ENCODE peak calls at places on chromosomes 12 and 14, in ten cellular contexts. A, B, F, E, I, R, O, W, N and M are unnamed samples.

GRCh38 chr12:21945002-21945401 is 3.8 kb upstream of the ABCC9 start:
- DNase-seq in A (no peak), B (no peak), F (no peak), E (no peak), I (no peak), R (no peak), O (no peak), W (no peak), N (no peak), M (no peak)

GRCh38 chr14:106174206-106174605 is 647.8 kb downstream of the TMEM121 start:
- DNase-seq in A (no peak), B (no peak), F (no peak), E (no peak), I (no peak), R (no peak), O (no peak), W (no peak), N (no peak), M (no peak)

GRCh38 chr12:6752181-6752930 is 585 bp downstream of the MLF2 start:
- DNase-seq in A (no peak), B (no peak), F (peak; percentile 79), E (peak; percentile 65), I (no peak), R (no peak), O (no peak), W (peak; percentile 49), N (peak; percentile 73), M (no peak)

GRCh38 chr12:95623554-95624170 is 72.4 kb upstream of the USP44 start:
- DNase-seq in A (peak; percentile 78), B (peak; percentile 53), F (peak; percentile 86), E (peak; percentile 95), I (no peak), R (peak; percentile 15), O (peak; percentile 83), W (peak; percentile 88), N (peak; percentile 60), M (no peak)

GRCh38 chr12:123621101-123621500 is 12.4 kb downstream of the EIF2B1 start:
- DNase-seq in A (no peak), B (no peak), F (peak; percentile 13), E (no peak), I (no peak), R (no peak), O (no peak), W (no peak), N (no peak), M (no peak)

GRCh38 chr14:35339761-35340406 is 47.7 kb downstream of the PSMA6 start:
- DNase-seq in A (no peak), B (no peak), F (no peak), E (no peak), I (no peak), R (no peak), O (peak; percentile 84), W (no peak), N (no peak), M (no peak)

GRCh38 chr14:53113992-53114391 is 39.1 kb downstream of the DDHD1 start:
- DNase-seq in A (no peak), B (no peak), F (no peak), E (no peak), I (no peak), R (no peak), O (no peak), W (no peak), N (no peak), M (no peak)

GRCh38 chr14:103033744-103034143 is 23.6 kb downstream of the CDC42BPB start:
- DNase-seq in A (no peak), B (no peak), F (no peak), E (no peak), I (no peak), R (no peak), O (no peak), W (no peak), N (no peak), M (no peak)

GRCh38 chr12:106780010-106780625 is 5.6 kb downstream of the RIC8B start:
- DNase-seq in A (peak; percentile 34), B (no peak), F (no peak), E (peak; percentile 57), I (no peak), R (no peak), O (no peak), W (peak; percentile 29), N (no peak), M (no peak)

GRCh38 chr14:92408186-92408585 is 85.2 kb downstream of the SLC24A4 start:
- DNase-seq in A (no peak), B (no peak), F (peak; percentile 44), E (peak; percentile 64), I (no peak), R (no peak), O (no peak), W (peak; percentile 54), N (no peak), M (no peak)

GRCh38 chr12:91986084-91986483 is 159.6 kb downstream of the BTG1 start:
- DNase-seq in A (no peak), B (no peak), F (no peak), E (peak; percentile 60), I (peak; percentile 90), R (no peak), O (no peak), W (peak; percentile 71), N (no peak), M (no peak)

GRCh38 chr12:51335931-51336330 is 10.5 kb downstream of the CELA1 start:
- DNase-seq in A (no peak), B (no peak), F (no peak), E (no peak), I (no peak), R (no peak), O (no peak), W (no peak), N (no peak), M (no peak)

GRCh38 chr12:49880756-49881390 is 22.8 kb downstream of the FAIM2 start:
- DNase-seq in A (no peak), B (no peak), F (no peak), E (no peak), I (no peak), R (no peak), O (peak; percentile 22), W (no peak), N (peak; percentile 18), M (no peak)

GRCh38 chr14:56293506-56293905 is 175.3 kb downstream of the PELI2 start:
- DNase-seq in A (no peak), B (no peak), F (no peak), E (no peak), I (no peak), R (no peak), O (no peak), W (no peak), N (no peak), M (no peak)

GRCh38 chr14:50335989-50336391 is 23.9 kb downstream of the DMAC2L start:
- DNase-seq in A (no peak), B (no peak), F (peak; percentile 32), E (peak; percentile 27), I (peak; percentile 60), R (no peak), O (no peak), W (no peak), N (peak; percentile 74), M (peak; percentile 46)

GRCh38 chr12:10179871-10180270 is 1.0 kb downstream of the TMEM52B start:
- DNase-seq in A (no peak), B (no peak), F (no peak), E (peak; percentile 60), I (no peak), R (no peak), O (no peak), W (peak; percentile 43), N (no peak), M (no peak)

GRCh38 chr12:116924558-116925453 is 14.1 kb downstream of the FBXW8 start:
- DNase-seq in A (peak; percentile 58), B (peak; percentile 23), F (peak; percentile 51), E (peak; percentile 84), I (no peak), R (peak; percentile 21), O (no peak), W (peak; percentile 89), N (peak; percentile 45), M (no peak)

GRCh38 chr12:121154793-121155375 is 22.2 kb downstream of the P2RX7 start:
- DNase-seq in A (no peak), B (no peak), F (no peak), E (no peak), I (peak; percentile 88), R (no peak), O (no peak), W (no peak), N (no peak), M (no peak)

GRCh38 chr12:69821441-69822204 is 3.4 kb upstream of the MYRFL start:
- DNase-seq in A (peak; percentile 79), B (peak; percentile 39), F (peak; percentile 11), E (peak; percentile 86), I (no peak), R (no peak), O (no peak), W (peak; percentile 75), N (no peak), M (no peak)

GRCh38 chr14:104731249-104731924 is 7.4 kb downstream of the ADSS1 start:
- DNase-seq in A (peak; percentile 55), B (no peak), F (no peak), E (no peak), I (no peak), R (no peak), O (no peak), W (peak; percentile 46), N (no peak), M (no peak)

GRCh38 chr12:58931518-58931917 is 11.2 kb upstream of the LRIG3 start:
- DNase-seq in A (peak; percentile 66), B (no peak), F (no peak), E (no peak), I (no peak), R (no peak), O (no peak), W (no peak), N (no peak), M (no peak)

GRCh38 chr12:18313316-18313715 is 52.0 kb downstream of the PIK3C2G start:
- DNase-seq in A (no peak), B (no peak), F (no peak), E (no peak), I (no peak), R (no peak), O (no peak), W (no peak), N (no peak), M (no peak)

GRCh38 chr14:105340821-105341408 is 26.4 kb downstream of the PACS2 start:
- DNase-seq in A (no peak), B (no peak), F (peak; percentile 29), E (no peak), I (no peak), R (no peak), O (peak; percentile 67), W (no peak), N (no peak), M (no peak)

GRCh38 chr12:11651785-11652184 is 2.3 kb downstream of the ETV6 start:
- DNase-seq in A (no peak), B (no peak), F (no peak), E (peak; percentile 25), I (no peak), R (no peak), O (no peak), W (no peak), N (no peak), M (no peak)

GRCh38 chr14:55221186-55221585 is 29.8 kb upstream of the DLGAP5 start:
- DNase-seq in A (no peak), B (no peak), F (peak; percentile 36), E (peak; percentile 57), I (no peak), R (no peak), O (no peak), W (peak; percentile 79), N (no peak), M (no peak)

GRCh38 chr12:29509503-29509902 is 12.0 kb upstream of the OVCH1 start:
- DNase-seq in A (no peak), B (no peak), F (no peak), E (no peak), I (no peak), R (no peak), O (no peak), W (no peak), N (no peak), M (no peak)

GRCh38 chr14:104865631-104866441 is 768 bp downstream of the CEP170B start:
- DNase-seq in A (peak; percentile 71), B (peak; percentile 32), F (peak; percentile 95), E (peak; percentile 79), I (no peak), R (peak; percentile 42), O (peak; percentile 90), W (peak; percentile 82), N (peak; percentile 70), M (no peak)

GRCh38 chr14:58638231-58639205 is 756 bp downstream of the DACT1 start:
- DNase-seq in A (peak; percentile 2), B (no peak), F (peak; percentile 62), E (peak; percentile 47), I (peak; percentile 66), R (no peak), O (peak; percentile 78), W (peak; percentile 41), N (peak; percentile 29), M (no peak)